ENCODE peak calls at places on chromosomes 2 and 18, in four cellular contexts. M is KG1, O is NCI-H2171 treated with DMSO at 0.1 percent for 48 hours, V is myocyte. E is an unnamed sample.

GRCh38 chr2:134206029-134206428 is 47.8 kb upstream of the MGAT5 start:
- DNase-seq in M (no peak), O (no peak), V (no peak), E (no peak)

GRCh38 chr2:190088917-190089316 is 26.4 kb upstream of the MSTN start:
- DNase-seq in M (peak; percentile 28), O (peak; percentile 56), V (peak; percentile 85), E (peak; percentile 59)

GRCh38 chr18:7523772-7524171 is 43.3 kb upstream of the PTPRM start:
- DNase-seq in M (no peak), O (peak; percentile 25), V (no peak), E (no peak)

GRCh38 chr18:76953186-76953982 is 131.0 kb downstream of the ZNF236 start:
- DNase-seq in M (no peak), O (no peak), V (no peak), E (no peak)

GRCh38 chr2:14907014-14907612 is 274.6 kb downstream of the LRATD1 start:
- DNase-seq in M (no peak), O (peak; percentile 91), V (peak; percentile 0), E (no peak)

GRCh38 chr18:48137354-48138208 is 207.1 kb upstream of the SMAD2 start:
- DNase-seq in M (no peak), O (no peak), V (peak; percentile 77), E (no peak)

GRCh38 chr18:57437782-57438668 is 2.9 kb downstream of the ONECUT2 start:
- DNase-seq in M (no peak), O (peak; percentile 92), V (peak; percentile 39), E (peak; percentile 9)

GRCh38 chr2:149224458-149224857 is 105.9 kb upstream of the LYPD6 start:
- DNase-seq in M (no peak), O (no peak), V (no peak), E (no peak)

GRCh38 chr2:173193925-173194324 is 118.3 kb downstream of the MAP3K20 start:
- DNase-seq in M (no peak), O (no peak), V (peak; percentile 23), E (no peak)

GRCh38 chr2:170716851-170717598 is 1.9 kb downstream of the SP5 start:
- DNase-seq in M (no peak), O (no peak), V (no peak), E (no peak)

GRCh38 chr2:73232471-73233153 is 427 bp downstream of the PRADC1 start:
- DNase-seq in M (no peak), O (peak; percentile 14), V (peak; percentile 38), E (no peak)

GRCh38 chr18:36025025-36025424 is 42.3 kb downstream of the RPRD1A start:
- DNase-seq in M (no peak), O (no peak), V (no peak), E (no peak)

GRCh38 chr2:179613701-179614100 is 247.7 kb downstream of the ZNF385B start:
- DNase-seq in M (no peak), O (no peak), V (no peak), E (no peak)

GRCh38 chr18:35998967-35999366 is 26.5 kb downstream of the RMP24 start:
- DNase-seq in M (no peak), O (no peak), V (no peak), E (no peak)

GRCh38 chr18:44701227-44701626 is 20.5 kb downstream of the SETBP1 start:
- DNase-seq in M (no peak), O (no peak), V (no peak), E (no peak)

GRCh38 chr2:12424820-12425219 is 291.9 kb upstream of the TRIB2 start:
- DNase-seq in M (no peak), O (no peak), V (no peak), E (no peak)

GRCh38 chr2:187959821-187960220 is 331.9 kb upstream of the GULP1 start:
- DNase-seq in M (no peak), O (no peak), V (no peak), E (no peak)

GRCh38 chr2:170022692-170023091 is 155.3 kb upstream of the MYO3B start:
- DNase-seq in M (no peak), O (peak; percentile 99), V (peak; percentile 87), E (peak; percentile 21)

GRCh38 chr2:232490221-232491138 is 2.8 kb upstream of the ECEL1 start:
- DNase-seq in M (no peak), O (no peak), V (no peak), E (no peak)